ENCODE peak calls at places on chromosomes 1 and 21, in four cellular contexts. One of them, this sample, is unnamed.

GRCh38 chr1:53586765-53587164 is 127.6 kb downstream of the DMRTB1 start:
- DNase-seq in H1: no peak
- DNase-seq in H9: peak
- DNase-seq in IMR-90: no peak
- DNase-seq in this sample: no peak

GRCh38 chr1:116360435-116361173 is 12.4 kb upstream of the ATP1A1 start:
- DNase-seq in H1: no peak
- DNase-seq in IMR-90: peak
- DNase-seq in H9: no peak
- DNase-seq in this sample: no peak

GRCh38 chr1:36087233-36088123 is 1.2 kb upstream of the ADPRS start:
- DNase-seq in IMR-90: no peak
- DNase-seq in H1: no peak
- DNase-seq in H9: peak
- DNase-seq in this sample: peak

GRCh38 chr1:91610102-91610501 is 109.5 kb downstream of the CDC7 start:
- DNase-seq in H1: no peak
- DNase-seq in IMR-90: no peak
- DNase-seq in H9: no peak
- DNase-seq in this sample: no peak

GRCh38 chr1:169368406-169368769 is 393 bp downstream of the BLZF1 start:
- DNase-seq in IMR-90: peak
- DNase-seq in H1: no peak
- DNase-seq in H9: peak
- DNase-seq in this sample: no peak

GRCh38 chr1:97919568-97920261 is 1.1 kb downstream of the DPYD start:
- DNase-seq in IMR-90: peak
- DNase-seq in H9: no peak
- DNase-seq in H1: no peak
- DNase-seq in this sample: no peak

GRCh38 chr1:239997515-239998311 is 94.0 kb upstream of the FMN2 start:
- DNase-seq in H1: no peak
- DNase-seq in H9: peak
- DNase-seq in IMR-90: no peak
- DNase-seq in this sample: peak

GRCh38 chr1:231159963-231160761 is 1.7 kb upstream of the TRIM67 start:
- DNase-seq in IMR-90: no peak
- DNase-seq in H9: no peak
- DNase-seq in H1: no peak
- DNase-seq in this sample: no peak

GRCh38 chr1:77489910-77490309 is 192.5 kb downstream of the ZZZ3 start:
- DNase-seq in H9: no peak
- DNase-seq in IMR-90: peak
- DNase-seq in H1: no peak
- DNase-seq in this sample: peak

GRCh38 chr1:179342740-179343404 is 22.9 kb upstream of the AXDND1 start:
- DNase-seq in H1: no peak
- DNase-seq in H9: no peak
- DNase-seq in IMR-90: no peak
- DNase-seq in this sample: no peak

GRCh38 chr1:228920791-228921190 is 185.5 kb downstream of the RHOU start:
- DNase-seq in H1: no peak
- DNase-seq in H9: no peak
- DNase-seq in IMR-90: peak
- DNase-seq in this sample: no peak

GRCh38 chr1:185281245-185281644 is 35.8 kb downstream of the IVNS1ABP start:
- DNase-seq in H9: no peak
- DNase-seq in IMR-90: peak
- DNase-seq in H1: no peak
- DNase-seq in this sample: no peak

GRCh38 chr1:108316545-108316944 is 72.7 kb upstream of the NBPF4 start:
- DNase-seq in IMR-90: peak
- DNase-seq in H1: no peak
- DNase-seq in H9: no peak
- DNase-seq in this sample: peak

GRCh38 chr1:168621356-168621755 is 45.0 kb downstream of the XCL1 start:
- DNase-seq in IMR-90: no peak
- DNase-seq in H1: no peak
- DNase-seq in H9: no peak
- DNase-seq in this sample: peak

GRCh38 chr21:26557106-26557505 is 16.0 kb downstream of the CYYR1 start:
- DNase-seq in H9: no peak
- DNase-seq in IMR-90: no peak
- DNase-seq in H1: no peak
- DNase-seq in this sample: no peak

GRCh38 chr1:184183919-184184318 is 132.4 kb downstream of the TSEN15 start:
- DNase-seq in H1: no peak
- DNase-seq in IMR-90: no peak
- DNase-seq in H9: no peak
- DNase-seq in this sample: no peak

GRCh38 chr1:201042663-201043461 is 19.3 kb upstream of the KIF21B start:
- DNase-seq in IMR-90: peak
- DNase-seq in H9: peak
- DNase-seq in H1: no peak
- DNase-seq in this sample: peak

GRCh38 chr1:244049969-244050834 is 881 bp upstream of the ZBTB18 start:
- DNase-seq in H1: no peak
- DNase-seq in H9: no peak
- DNase-seq in IMR-90: no peak
- DNase-seq in this sample: peak

GRCh38 chr1:149932474-149932873 is 4.2 kb downstream of the MTMR11 start:
- DNase-seq in H1: no peak
- DNase-seq in IMR-90: no peak
- DNase-seq in H9: no peak
- DNase-seq in this sample: no peak

GRCh38 chr1:114725230-114725629 is 8.7 kb upstream of the NRAS start:
- DNase-seq in H1: no peak
- DNase-seq in H9: no peak
- DNase-seq in IMR-90: peak
- DNase-seq in this sample: no peak

GRCh38 chr1:208207388-208208131 is 36.6 kb downstream of the PLXNA2 start:
- DNase-seq in H9: no peak
- DNase-seq in H1: no peak
- DNase-seq in IMR-90: peak
- DNase-seq in this sample: peak

GRCh38 chr1:205356424-205357151 is at the start of gene KLHDC8A:
- DNase-seq in H1: no peak
- DNase-seq in IMR-90: no peak
- DNase-seq in H9: peak
- DNase-seq in this sample: no peak

GRCh38 chr1:224544276-224544675 is 71.8 kb upstream of the CNIH3 start:
- DNase-seq in H9: no peak
- DNase-seq in IMR-90: peak
- DNase-seq in H1: no peak
- DNase-seq in this sample: no peak

GRCh38 chr1:176073524-176074157 is 133.4 kb downstream of the COP1 start:
- DNase-seq in IMR-90: peak
- DNase-seq in H9: no peak
- DNase-seq in H1: no peak
- DNase-seq in this sample: peak

GRCh38 chr1:101365186-101365585 is 128.4 kb downstream of the S1PR1 start:
- DNase-seq in H9: no peak
- DNase-seq in H1: no peak
- DNase-seq in IMR-90: peak
- DNase-seq in this sample: no peak

GRCh38 chr1:36762174-36762573 is 272.1 kb downstream of the GRIK3 start:
- DNase-seq in H9: no peak
- DNase-seq in IMR-90: no peak
- DNase-seq in H1: no peak
- DNase-seq in this sample: no peak

GRCh38 chr1:211625040-211625439 is 46.1 kb upstream of the SLC30A1 start:
- DNase-seq in IMR-90: peak
- DNase-seq in H9: no peak
- DNase-seq in H1: no peak
- DNase-seq in this sample: peak

GRCh38 chr21:33976082-33976979 is 60.7 kb upstream of the ATP5PO start:
- DNase-seq in H1: no peak
- DNase-seq in IMR-90: peak
- DNase-seq in H9: no peak
- DNase-seq in this sample: peak

GRCh38 chr1:91643431-91643830 is 142.8 kb downstream of the CDC7 start:
- DNase-seq in IMR-90: no peak
- DNase-seq in H1: no peak
- DNase-seq in H9: no peak
- DNase-seq in this sample: no peak

GRCh38 chr21:34807881-34808568 is 139.2 kb downstream of the CLIC6 start:
- DNase-seq in H9: no peak
- DNase-seq in H1: no peak
- DNase-seq in IMR-90: peak
- DNase-seq in this sample: no peak

GRCh38 chr1:206468571-206468970 is 1.7 kb upstream of the IKBKE start:
- DNase-seq in H9: no peak
- DNase-seq in IMR-90: no peak
- DNase-seq in H1: no peak
- DNase-seq in this sample: peak
- H3K9ac ChIP-seq in H9: no peak
- H3K9ac ChIP-seq in IMR-90: no peak
- H3K9ac ChIP-seq in H1: no peak
- H3K9ac ChIP-seq in this sample: no peak

GRCh38 chr1:203905275-203905674 is 43.9 kb downstream of the SNRPE start:
- DNase-seq in IMR-90: no peak
- DNase-seq in H9: no peak
- DNase-seq in H1: no peak
- DNase-seq in this sample: no peak

GRCh38 chr1:203911806-203912205 is 50.4 kb downstream of the SNRPE start:
- DNase-seq in H1: no peak
- DNase-seq in H9: no peak
- DNase-seq in IMR-90: no peak
- DNase-seq in this sample: no peak

GRCh38 chr1:203906932-203907331 is 45.5 kb downstream of the SNRPE start:
- DNase-seq in H1: no peak
- DNase-seq in IMR-90: peak
- DNase-seq in H9: no peak
- DNase-seq in this sample: peak

GRCh38 chr1:203913045-203913444 is 51.6 kb downstream of the SNRPE start:
- DNase-seq in IMR-90: no peak
- DNase-seq in H1: no peak
- DNase-seq in H9: no peak
- DNase-seq in this sample: no peak

GRCh38 chr1:203907901-203908300 is 46.5 kb downstream of the SNRPE start:
- DNase-seq in H9: no peak
- DNase-seq in IMR-90: peak
- DNase-seq in H1: no peak
- DNase-seq in this sample: no peak
- H2BK5ac ChIP-seq in H9: no peak
- H2BK5ac ChIP-seq in IMR-90: peak
- H2BK5ac ChIP-seq in H1: no peak
- H2BK5ac ChIP-seq in this sample: no peak

GRCh38 chr1:3761296-3762010 is 9.2 kb downstream of the CCDC27 start:
- DNase-seq in H1: no peak
- DNase-seq in IMR-90: no peak
- DNase-seq in H9: no peak
- DNase-seq in this sample: no peak

GRCh38 chr1:3759800-3760199 is 7.5 kb downstream of the CCDC27 start:
- DNase-seq in H1: no peak
- DNase-seq in H9: no peak
- DNase-seq in IMR-90: no peak
- DNase-seq in this sample: no peak

GRCh38 chr1:3752400-3752945 is at the start of gene CCDC27:
- DNase-seq in H9: no peak
- DNase-seq in H1: no peak
- DNase-seq in IMR-90: no peak
- DNase-seq in this sample: no peak

GRCh38 chr1:3753656-3754454 is 1.6 kb downstream of the CCDC27 start:
- DNase-seq in H9: no peak
- DNase-seq in IMR-90: no peak
- DNase-seq in H1: no peak
- DNase-seq in this sample: no peak

DNA sequence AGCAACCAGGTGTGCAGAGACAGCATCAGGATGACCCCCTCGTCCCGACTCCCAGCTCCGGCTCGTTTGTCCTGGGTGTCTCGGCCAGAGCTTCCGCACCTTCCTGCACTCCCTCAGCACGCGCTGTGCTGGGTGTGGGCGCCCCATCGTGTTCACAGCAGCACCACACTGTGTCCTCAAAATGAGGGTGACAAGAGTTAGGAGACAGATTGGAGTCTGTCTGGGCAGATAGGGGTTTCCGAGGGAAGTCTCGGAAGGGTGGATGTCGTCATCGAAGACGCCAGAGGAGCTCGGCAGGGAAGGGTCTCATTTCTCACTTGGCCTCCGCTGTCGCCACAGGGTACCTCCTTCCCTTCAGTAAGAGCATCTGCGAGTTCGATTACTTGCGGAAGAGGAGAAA is 4.1 kb downstream of the CCDC27 start:
- DNase-seq in H1: no peak
- DNase-seq in H9: no peak
- DNase-seq in IMR-90: no peak
- DNase-seq in this sample: no peak
- H2AK5ac ChIP-seq in H1: no peak
- H2AK5ac ChIP-seq in H9: no peak
- H2AK5ac ChIP-seq in IMR-90: no peak
- H2AK5ac ChIP-seq in this sample: no peak

GRCh38 chr1:11786168-11786567 is 19.6 kb downstream of the MTHFR start:
- DNase-seq in H9: no peak
- DNase-seq in H1: no peak
- DNase-seq in IMR-90: no peak
- DNase-seq in this sample: no peak

GRCh38 chr1:11784993-11785769 is 20.6 kb downstream of the MTHFR start:
- DNase-seq in H9: peak
- DNase-seq in IMR-90: peak
- DNase-seq in H1: peak
- DNase-seq in this sample: peak

GRCh38 chr1:11782127-11782708 is 20.2 kb downstream of the C1orf167 start:
- DNase-seq in H1: no peak
- DNase-seq in IMR-90: no peak
- DNase-seq in H9: no peak
- DNase-seq in this sample: no peak

GRCh38 chr1:11783556-11783955 is 21.6 kb downstream of the C1orf167 start:
- DNase-seq in IMR-90: no peak
- DNase-seq in H9: no peak
- DNase-seq in H1: no peak
- DNase-seq in this sample: no peak

DNA sequence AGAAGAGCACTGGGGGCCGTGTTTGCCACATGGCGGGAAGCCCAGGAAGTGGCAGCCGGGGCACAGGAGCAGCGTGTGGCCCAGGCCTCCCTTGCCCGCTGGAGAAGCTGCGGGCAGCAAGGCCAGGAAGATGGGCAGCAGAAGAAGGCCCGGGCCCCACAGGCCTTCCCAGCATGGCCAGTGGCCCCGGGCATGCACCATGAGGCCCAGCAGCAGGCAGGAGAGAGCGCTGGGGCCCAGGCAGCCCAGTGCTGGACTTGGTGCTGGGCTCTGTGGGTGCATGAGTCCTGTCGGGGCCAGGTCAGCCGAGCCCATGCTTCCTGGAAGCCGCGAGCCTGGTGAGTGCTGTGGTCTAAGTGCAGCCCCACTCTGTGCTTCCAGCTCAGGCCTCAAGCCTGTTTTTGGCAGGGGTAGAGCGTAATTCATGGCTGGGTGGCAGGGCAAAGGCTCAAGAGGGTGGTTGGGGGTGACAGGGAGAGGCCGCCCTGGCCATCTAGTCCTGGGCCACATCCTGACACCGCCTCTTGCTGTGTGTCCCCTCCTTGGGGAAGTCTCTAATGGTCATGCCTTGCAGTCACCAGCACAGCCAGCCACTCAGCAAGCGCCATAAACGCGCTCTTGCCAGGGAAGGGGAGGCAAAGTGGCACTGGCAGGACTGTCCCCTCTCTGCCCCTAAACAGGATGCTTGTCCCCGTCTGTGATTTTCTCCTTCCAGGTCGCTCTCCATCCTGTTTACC is 21.3 kb downstream of the MTHFR start:
- DNase-seq in H1: no peak
- DNase-seq in H9: no peak
- DNase-seq in IMR-90: no peak
- DNase-seq in this sample: no peak
- H3K9ac ChIP-seq in H1: no peak
- H3K9ac ChIP-seq in H9: no peak
- H3K9ac ChIP-seq in IMR-90: peak
- H3K9ac ChIP-seq in this sample: no peak